ENCODE peak calls at places on chromosome 10, in five cellular contexts. S is heart right ventricle, G is foreskin keratinocyte, M is PC-3, R is left ventricle myocardium inferior. J is an unnamed sample.

GRCh38 chr10:130407052-130407451 is 270.9 kb downstream of the GLRX3 start:
- DNase-seq in R (no peak), S (no peak), M (no peak), G (no peak), J (peak; percentile 9)

GRCh38 chr10:118965636-118966035 is 63.9 kb upstream of the NANOS1 start:
- DNase-seq in S (no peak), R (no peak), M (no peak), G (no peak), J (no peak)

GRCh38 chr10:19683965-19684364 is 132.3 kb upstream of the PLXDC2 start:
- DNase-seq in S (no peak), M (no peak), G (no peak), R (no peak), J (no peak)

GRCh38 chr10:28661035-28661434 is 16.3 kb upstream of the BAMBI start:
- DNase-seq in S (no peak), G (peak; percentile 40), M (peak; percentile 51), R (no peak), J (no peak)

GRCh38 chr10:48579251-48579960 is 25.5 kb downstream of the ARHGAP22 start:
- DNase-seq in M (no peak), R (no peak), G (peak; percentile 19), S (no peak), J (no peak)

GRCh38 chr10:26215923-26216576 is 524 bp upstream of the GAD2 start:
- DNase-seq in M (no peak), R (no peak), S (peak; percentile 9), G (no peak), J (no peak)

GRCh38 chr10:71302874-71303568 is 16.0 kb upstream of the SLC29A3 start:
- DNase-seq in R (no peak), M (peak; percentile 64), G (no peak), S (no peak), J (no peak)

GRCh38 chr10:71753091-71753959 is 20.0 kb downstream of the VSIR start:
- DNase-seq in G (no peak), S (peak; percentile 70), R (no peak), M (no peak), J (peak; percentile 84)

GRCh38 chr10:104664205-104664604 is 23.1 kb downstream of the SORCS3 start:
- DNase-seq in R (no peak), S (no peak), G (no peak), M (no peak), J (no peak)

GRCh38 chr10:51786016-51786683 is 86.8 kb upstream of the CSTF2T start:
- DNase-seq in G (no peak), M (no peak), S (no peak), R (no peak), J (no peak)

GRCh38 chr10:111785921-111786320 is 397.6 kb downstream of the GPAM start:
- DNase-seq in R (no peak), S (no peak), M (no peak), G (no peak), J (no peak)

GRCh38 chr10:130409346-130409745 is 273.2 kb downstream of the GLRX3 start:
- DNase-seq in S (no peak), M (no peak), R (no peak), G (no peak), J (peak; percentile 20)

GRCh38 chr10:47165711-47166404 is 134.1 kb upstream of the GDF10 start:
- DNase-seq in G (no peak), R (peak; percentile 60), S (peak; percentile 71), M (no peak), J (peak; percentile 46)

GRCh38 chr10:35397953-35398352 is 61.6 kb downstream of the CCNY start:
- DNase-seq in G (no peak), R (no peak), M (no peak), S (no peak), J (no peak)

GRCh38 chr10:107814865-107815487 is 650.5 kb upstream of the SORCS1 start:
- DNase-seq in S (peak; percentile 38), M (peak; percentile 78), R (no peak), G (no peak), J (peak; percentile 17)

GRCh38 chr10:110165239-110165638 is 42.2 kb upstream of the MXI1 start:
- DNase-seq in R (no peak), M (no peak), S (no peak), G (no peak), J (no peak)

GRCh38 chr10:69123306-69123746 is 652 bp upstream of the VPS26A start:
- DNase-seq in S (no peak), M (peak; percentile 77), R (peak; percentile 57), G (no peak), J (no peak)

GRCh38 chr10:101694674-101695403 is at the start of gene FBXW4:
- DNase-seq in R (peak; percentile 50), G (no peak), S (peak; percentile 42), M (peak; percentile 32), J (peak; percentile 82)

GRCh38 chr10:1785835-1786234 is 48.5 kb upstream of the ADARB2 start:
- DNase-seq in M (no peak), G (no peak), R (no peak), S (no peak), J (no peak)

GRCh38 chr10:31362023-31362641 is 43.1 kb downstream of the ZEB1 start:
- DNase-seq in G (no peak), R (no peak), M (no peak), S (no peak), J (peak; percentile 41)

GRCh38 chr10:84477370-84477769 is 149.0 kb downstream of the CCSER2 start:
- DNase-seq in G (no peak), M (no peak), S (no peak), R (no peak), J (no peak)

GRCh38 chr10:28532223-28532508 is 752 bp upstream of the WAC start:
- DNase-seq in S (peak; percentile 61), R (no peak), M (peak; percentile 6), G (peak; percentile 24), J (no peak)

GRCh38 chr10:6269953-6270867 is 67.5 kb downstream of the PFKFB3 start:
- DNase-seq in S (no peak), M (no peak), G (peak; percentile 30), R (no peak), J (peak; percentile 70)

GRCh38 chr10:74377476-74377875 is 226.5 kb downstream of the ADK start:
- DNase-seq in S (no peak), M (no peak), R (no peak), G (no peak), J (no peak)

GRCh38 chr10:86367339-86367951 is 850 bp upstream of the GRID1 start:
- DNase-seq in M (no peak), S (no peak), G (no peak), R (no peak), J (peak; percentile 46)

GRCh38 chr10:71769279-71769823 is 4.0 kb downstream of the VSIR start:
- DNase-seq in M (no peak), G (no peak), S (no peak), R (no peak), J (no peak)

GRCh38 chr10:24468281-24468751 is 255.4 kb downstream of the ARHGAP21 start:
- DNase-seq in R (peak; percentile 36), M (peak; percentile 50), G (no peak), S (peak; percentile 47), J (no peak)

DNA sequence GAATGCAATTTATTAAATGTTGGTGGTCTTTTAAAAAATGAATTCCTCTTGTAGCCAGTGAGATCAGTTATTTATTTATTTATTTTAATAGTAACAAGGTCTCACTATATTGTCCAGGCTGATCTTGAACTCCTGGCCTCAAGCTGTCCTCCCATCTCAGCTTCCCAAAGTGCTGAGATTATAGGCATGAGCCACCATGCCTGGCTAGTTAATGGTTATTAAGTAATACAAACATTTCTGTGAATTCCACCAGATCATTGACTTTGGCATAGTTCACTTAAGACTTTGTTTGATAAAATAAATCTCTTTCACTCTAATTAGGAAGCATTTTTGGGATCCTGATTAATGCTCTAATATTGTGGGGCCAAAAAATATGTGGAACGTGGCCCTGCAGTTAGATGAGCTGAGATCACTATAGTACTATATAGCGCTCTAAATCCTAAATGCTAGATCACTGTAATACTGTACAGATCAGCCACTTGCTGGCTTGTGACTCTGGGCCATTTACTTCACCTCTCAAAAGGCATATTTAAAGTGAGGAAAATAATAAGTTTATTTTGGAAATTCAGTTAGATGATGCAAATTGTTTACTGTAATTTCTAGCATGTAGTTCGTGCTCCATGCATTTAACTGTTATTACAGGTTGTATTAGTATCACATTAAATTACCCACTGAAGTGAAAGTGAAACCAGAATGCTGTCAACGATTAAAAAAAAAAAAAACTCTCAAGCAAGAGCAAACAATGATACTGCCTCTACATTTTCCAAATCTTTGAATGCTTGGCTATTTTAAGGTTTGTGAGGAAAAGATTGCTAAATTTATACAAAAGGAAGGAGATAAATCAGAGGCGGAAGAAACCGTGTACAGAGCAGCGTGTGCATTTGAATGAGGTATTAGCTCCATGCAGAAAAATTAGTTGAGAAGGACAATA is 15.9 kb upstream of the FAS start:
- DNase-seq in R (no peak), S (no peak), G (no peak), M (peak; percentile 27), J (no peak)
- H3K27ac ChIP-seq in R (peak overlapping the region; percentile 73), S (peak overlapping the region; percentile 67), G (peak overlapping the region; percentile 39), M (no peak overlapping the region), J (peak overlapping the region; percentile 49)

DNA sequence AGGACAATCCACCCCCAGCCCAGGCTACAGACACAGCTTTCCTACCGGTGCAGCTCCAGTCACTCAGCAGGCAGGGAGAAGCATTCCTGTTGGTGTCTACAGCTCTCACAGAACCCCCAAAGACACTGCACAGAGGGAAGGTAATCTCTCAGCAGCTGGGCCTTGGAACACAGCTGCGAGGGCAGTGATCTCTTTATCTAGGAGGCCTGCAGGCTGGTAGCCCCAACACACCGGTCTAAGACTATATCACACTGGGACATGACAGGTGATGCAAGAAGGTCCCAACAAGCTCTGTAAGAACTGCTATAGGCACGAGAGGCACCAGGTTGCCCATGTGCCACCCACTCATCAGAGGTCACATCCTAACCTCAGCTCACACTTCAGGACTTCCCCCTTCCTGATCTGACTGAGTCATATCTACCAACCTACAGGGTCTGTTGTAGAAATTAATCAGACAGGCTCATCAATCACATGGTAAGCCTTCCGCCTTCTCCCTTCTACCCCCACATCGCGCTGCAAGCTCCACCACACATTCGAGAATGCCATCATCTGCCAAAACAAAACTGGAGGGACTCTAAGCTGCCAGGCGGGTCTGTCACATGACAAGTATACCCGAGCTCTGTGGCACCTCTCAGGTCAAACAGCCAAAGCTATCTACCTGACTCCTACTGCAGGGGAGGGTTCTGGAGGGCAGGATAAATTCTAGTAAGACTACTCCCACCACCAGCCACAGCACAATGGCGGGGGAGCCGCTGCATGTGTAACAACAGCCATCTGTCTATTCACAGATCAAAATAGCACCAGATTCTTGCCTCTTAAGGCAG is 26.1 kb downstream of the FAM53B start:
- DNase-seq in G (no peak), S (no peak), M (no peak), R (no peak), J (no peak)
- H3K4me1 ChIP-seq in G (peaks cover 28% of the 10 kb centered on the region), S (peaks cover 100% of the 10 kb centered on the region), M (peaks cover 15% of the 10 kb centered on the region), R (peaks cover 100% of the 10 kb centered on the region), J (peaks cover 35% of the 10 kb centered on the region)

GRCh38 chr10:79383974-79384606 is 36.8 kb downstream of the PPIF start:
- DNase-seq in S (no peak), R (peak; percentile 13), G (no peak), M (no peak), J (no peak)
- H3K27ac ChIP-seq in S (peak overlapping the region; percentile 16), R (no peak overlapping the region), G (no peak overlapping the region), M (no peak overlapping the region), J (no peak overlapping the region)

GRCh38 chr10:132375795-132376297 is 21.2 kb upstream of the PWWP2B start:
- DNase-seq in G (no peak), M (no peak), S (no peak), R (no peak), J (no peak)

GRCh38 chr10:132374612-132375011 is 22.4 kb upstream of the PWWP2B start:
- DNase-seq in R (no peak), M (no peak), G (no peak), S (no peak), J (no peak)

GRCh38 chr10:132375116-132375794 is 21.7 kb upstream of the PWWP2B start:
- DNase-seq in M (no peak), S (no peak), G (no peak), R (no peak), J (peak; percentile 36)

GRCh38 chr10:132376394-132376851 is 20.6 kb upstream of the PWWP2B start:
- DNase-seq in R (no peak), G (no peak), M (no peak), S (no peak), J (no peak)

GRCh38 chr10:132377326-132377725 is 19.7 kb upstream of the PWWP2B start:
- DNase-seq in M (no peak), G (no peak), S (no peak), R (no peak), J (peak; percentile 36)
- H3K4me1 ChIP-seq in M (no peaks in the 10 kb centered on the region), G (no peaks in the 10 kb centered on the region), S (no peaks in the 10 kb centered on the region), R (no peaks in the 10 kb centered on the region), J (no peaks in the 10 kb centered on the region)